ENCODE peak calls at places on chromosomes 7 and 10, in seven cellular contexts. X is cardiac muscle cell; P is left cardiac atrium; L is T-cell; D is foreskin keratinocyte; N is stimulated activated naive CD4-positive, alpha-beta T cell; O is dermis blood vessel endothelial cell. V is an unnamed sample.
A peak's percentile ranks its signal among the peaks of the same experiment; 100 is the strongest.

GRCh38 chr10:91798736-91799579 is 732 bp downstream of the TNKS2 start:
- DNase-seq in X (peak; percentile 51), P (no peak), L (peak; percentile 65), D (peak; percentile 41), N (no peak), O (peak; percentile 64), V (no peak)

GRCh38 chr10:76202777-76203176 is 771.4 kb downstream of the LRMDA start:
- DNase-seq in X (peak; percentile 42), P (no peak), L (no peak), D (no peak), N (no peak), O (no peak), V (no peak)

GRCh38 chr10:16117305-16117695 is 257.0 kb upstream of the MINDY3 start:
- DNase-seq in X (no peak), P (no peak), L (no peak), D (no peak), N (no peak), O (no peak), V (no peak)

GRCh38 chr7:435518-436366 is 83.9 kb downstream of the PDGFA start:
- DNase-seq in X (no peak), P (peak; percentile 64), L (no peak), D (peak; percentile 50), N (no peak), O (peak; percentile 72), V (no peak)

GRCh38 chr10:4751211-4751610 is 74.8 kb upstream of the AKR1E2 start:
- DNase-seq in X (no peak), P (no peak), L (no peak), D (no peak), N (no peak), O (no peak), V (no peak)

GRCh38 chr7:66847879-66848810 is 72.9 kb upstream of the TMEM248 start:
- DNase-seq in X (peak; percentile 82), P (no peak), L (no peak), D (peak; percentile 42), N (no peak), O (peak; percentile 86), V (no peak)

GRCh38 chr10:78277734-78278404 is 244.2 kb downstream of the RPS24 start:
- DNase-seq in X (peak; percentile 54), P (peak; percentile 71), L (no peak), D (no peak), N (no peak), O (no peak), V (no peak)

GRCh38 chr7:88027724-88028123 is 93.7 kb downstream of the ADAM22 start:
- DNase-seq in X (no peak), P (no peak), L (no peak), D (no peak), N (no peak), O (no peak), V (no peak)

GRCh38 chr7:40619647-40620046 is 484.8 kb downstream of the SUGCT start:
- DNase-seq in X (no peak), P (no peak), L (no peak), D (no peak), N (no peak), O (no peak), V (no peak)

GRCh38 chr10:17290226-17290625 is 62.2 kb downstream of the VIM start:
- DNase-seq in X (peak; percentile 8), P (no peak), L (peak; percentile 7), D (peak; percentile 17), N (no peak), O (peak; percentile 20), V (no peak)

V was measured in neural crest cell.